ENCODE peak calls at places on chromosomes 1 and 21, in eight cellular contexts. T is heart left ventricle, Y is uterus, C is body of pancreas, L is neuronal stem cell, G is H1, I is psoas muscle, A is lung. O is an unnamed sample. For H3K4me1 and H3K27me3, the result is how much of the 10 kb centered on the place peaks cover.

GRCh38 chr1:178725603-178726517 is 816 bp downstream of the RALGPS2 start:
- DNase-seq in A (peak), L (peak), C (peak), I (peak), T (peak), Y (peak), G (peak), O (peak)

GRCh38 chr1:180415985-180416633 is 86.3 kb downstream of the ACBD6 start:
- DNase-seq in A (no peak), I (no peak), C (no peak), Y (no peak), T (no peak), L (peak), G (no peak), O (no peak)

GRCh38 chr1:41626146-41626545 is 141.7 kb upstream of the EDN2 start:
- DNase-seq in C (peak), I (no peak), G (peak), L (no peak), T (no peak), Y (no peak), A (no peak), O (no peak)

GRCh38 chr1:147080671-147081394 is 91.4 kb downstream of the PRKAB2 start:
- DNase-seq in L (no peak), C (no peak), I (no peak), G (peak), Y (no peak), T (no peak), A (no peak), O (no peak)

GRCh38 chr1:54997711-54997986 is 1.1 kb upstream of the BSND start:
- DNase-seq in Y (no peak), I (no peak), L (no peak), A (no peak), G (no peak), T (no peak), C (no peak), O (no peak)

GRCh38 chr1:159091547-159092397 is 15.2 kb upstream of the AIM2 start:
- DNase-seq in L (no peak), I (no peak), G (no peak), A (no peak), Y (no peak), C (no peak), T (no peak), O (no peak)

GRCh38 chr1:117059334-117059677 is 820 bp upstream of the TTF2 start:
- DNase-seq in C (peak), A (peak), T (no peak), L (no peak), Y (no peak), I (peak), G (no peak), O (peak)

GRCh38 chr1:234617135-234617985 is 7.4 kb upstream of the IRF2BP2 start:
- DNase-seq in G (no peak), I (no peak), C (no peak), A (no peak), T (no peak), Y (no peak), L (no peak), O (no peak)

DNA sequence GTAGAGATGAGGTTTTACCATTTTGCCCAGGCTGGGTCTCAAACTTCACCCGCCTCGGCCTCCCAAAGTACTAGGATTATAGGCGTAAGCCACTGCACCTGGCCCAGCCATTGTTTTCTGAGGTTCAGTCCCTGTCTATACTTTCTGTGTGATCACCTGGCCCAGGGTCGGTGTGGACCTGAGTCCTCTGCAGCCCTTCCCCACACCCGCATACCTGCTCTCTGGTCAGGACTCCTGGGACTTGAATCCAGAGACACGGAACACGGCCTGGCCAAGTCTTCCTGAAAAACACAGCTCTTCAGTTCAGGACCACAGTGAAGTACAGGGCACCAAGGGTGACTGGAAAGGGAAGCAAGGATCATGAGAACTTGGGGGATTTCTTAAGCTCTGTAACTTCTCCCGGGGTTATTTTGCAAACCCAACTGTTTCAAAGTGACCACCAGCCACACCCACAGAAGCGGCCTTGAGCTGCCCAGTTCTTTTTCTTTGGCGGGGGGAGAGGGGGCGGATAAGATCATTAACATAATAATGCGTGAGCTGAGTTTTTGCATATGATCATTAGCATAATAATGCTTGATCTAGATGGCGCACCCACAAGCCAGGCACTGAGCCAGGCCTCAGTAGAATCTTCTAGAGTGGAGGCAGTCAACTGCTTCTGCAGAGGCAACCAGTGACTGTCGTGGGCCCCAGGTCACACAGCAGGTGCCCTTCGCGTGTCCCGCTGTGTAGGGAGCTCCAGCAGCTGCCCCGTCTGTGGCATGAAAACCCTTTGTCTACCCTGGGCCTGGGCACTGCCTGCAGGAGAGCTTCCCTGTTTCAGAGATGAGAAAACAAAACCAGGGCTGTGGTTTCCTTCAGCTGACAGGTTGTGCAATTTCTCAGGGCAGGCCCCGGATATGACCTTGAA is 1.7 kb upstream of the NADK start:
- DNase-seq in C (peak), T (peak), L (no peak), I (peak), G (peak), A (peak), Y (no peak), O (peak)
- H3K4me1 ChIP-seq in C (half or more), T (half or more), L (under half), I (under half), G (under half), A (under half), Y (under half), O (under half)

GRCh38 chr1:6986281-6986680 is 201.0 kb downstream of the CAMTA1 start:
- DNase-seq in Y (no peak), A (no peak), G (no peak), I (no peak), T (no peak), C (no peak), L (no peak), O (no peak)
- H3K27me3 ChIP-seq in Y (under half), A (under half), G (under half), I (under half), T (under half), C (under half), L (under half), O (under half)

DNA sequence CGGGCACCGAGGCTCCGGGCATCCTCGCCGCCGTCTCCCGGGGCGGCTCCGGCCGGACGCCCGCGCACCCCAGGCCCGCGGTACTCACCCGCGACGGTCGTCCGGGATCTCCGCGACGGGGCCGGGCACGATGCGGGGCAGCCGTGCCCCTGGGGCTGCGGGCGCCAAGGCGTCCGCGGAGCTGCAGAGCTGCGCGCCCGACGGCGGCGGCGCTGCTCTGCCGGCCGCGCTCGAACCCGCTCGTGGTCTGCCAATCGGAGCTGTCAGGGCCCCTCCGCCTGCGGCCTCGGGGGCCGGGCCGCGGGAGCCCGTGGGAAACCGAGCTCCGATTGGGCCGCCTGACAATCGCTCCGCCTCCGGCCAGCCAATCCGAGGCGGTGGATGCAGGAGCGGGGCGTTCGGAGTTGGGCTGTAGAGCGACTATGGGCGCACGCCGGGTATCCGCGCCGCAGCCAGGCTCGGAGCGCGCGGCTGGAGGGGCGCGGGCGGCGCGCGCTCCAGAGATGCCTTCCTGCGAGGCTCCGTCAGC is 100.6 kb upstream of the SOD1 start:
- DNase-seq in I (peak), G (peak), A (peak), Y (peak), T (peak), L (peak), C (peak), O (peak)
- H3K4me3 ChIP-seq in I (peak), G (peak), A (peak), Y (peak), T (peak), L (peak), C (no peak), O (peak)

GRCh38 chr1:32001863-32002262 is 11.8 kb upstream of the KHDRBS1 start:
- DNase-seq in A (no peak), L (no peak), T (no peak), Y (no peak), I (no peak), G (no peak), C (no peak), O (no peak)

GRCh38 chr1:32010246-32010645 is 3.4 kb upstream of the KHDRBS1 start:
- DNase-seq in T (no peak), Y (no peak), G (no peak), A (no peak), C (no peak), I (no peak), L (no peak), O (no peak)

GRCh38 chr1:32007591-32007940 is 6.1 kb upstream of the KHDRBS1 start:
- DNase-seq in T (no peak), I (no peak), A (no peak), Y (no peak), C (no peak), G (no peak), L (no peak), O (no peak)

GRCh38 chr1:32005522-32005921 is 8.1 kb upstream of the KHDRBS1 start:
- DNase-seq in L (no peak), G (no peak), A (no peak), T (no peak), Y (no peak), I (no peak), C (no peak), O (no peak)
- H3K4me1 ChIP-seq in L (under half), G (under half), A (under half), T (under half), Y (under half), I (under half), C (under half), O (under half)